ENCODE peak calls at places on chromosomes 16 and 17, in eight cellular contexts. Z is NCI-H345; L is GM18507; U is CD8-positive, alpha-beta memory T cell; X is activated T-cell treated with anti-CD3 and anti-CD28 coated beads for 24 hours; W is stimulated activated CD8-positive, alpha-beta memory T cell treated with anti-CD3 and anti-CD28 coated beads, Interleukin-12 subunit alpha, Interleukin-12 subunit beta, amount 100 ng/mL, for 4 hours; M is left lobe of liver; S is NCI-H1417. H is an unnamed sample.

GRCh38 chr16:10009691-10010090 is 172.5 kb downstream of the GRIN2A start:
- DNase-seq in Z (no peak), L (no peak), U (no peak), X (no peak), W (no peak), M (no peak), S (no peak), H (no peak)

GRCh38 chr17:82029990-82030469 is 1.4 kb upstream of the RAC3 start:
- DNase-seq in Z (no peak), L (no peak), U (no peak), X (no peak), W (no peak), M (no peak), S (no peak), H (no peak)

GRCh38 chr16:74709477-74709877 is 8.8 kb upstream of the MLKL start:
- DNase-seq in Z (peak), L (peak), U (peak), X (peak), W (peak), M (peak), S (peak), H (peak)

GRCh38 chr16:78321611-78322010 is 222.2 kb downstream of the WWOX start:
- DNase-seq in Z (peak), L (no peak), U (no peak), X (no peak), W (no peak), M (no peak), S (peak), H (peak)

GRCh38 chr17:47660064-47660492 is 10.4 kb downstream of the KPNB1 start:
- DNase-seq in Z (no peak), L (no peak), U (no peak), X (no peak), W (no peak), M (no peak), S (no peak), H (no peak)

GRCh38 chr16:69861276-69862030 is 89.7 kb upstream of the CLEC18A start:
- DNase-seq in Z (no peak), L (no peak), U (no peak), X (no peak), W (no peak), M (no peak), S (peak), H (no peak)

GRCh38 chr17:59378621-59379194 is 47.3 kb downstream of the YPEL2 start:
- DNase-seq in Z (no peak), L (no peak), U (no peak), X (no peak), W (no peak), M (no peak), S (no peak), H (no peak)

GRCh38 chr17:7380855-7381683 is at the start of gene TNK1:
- DNase-seq in Z (peak), L (no peak), U (no peak), X (no peak), W (no peak), M (peak), S (peak), H (no peak)

GRCh38 chr16:87854907-87855683 is 14.2 kb downstream of the SLC7A5 start:
- DNase-seq in Z (no peak), L (no peak), U (no peak), X (no peak), W (no peak), M (no peak), S (no peak), H (no peak)

GRCh38 chr17:36661047-36661666 is 59.8 kb downstream of the MRM1 start:
- DNase-seq in Z (peak), L (no peak), U (no peak), X (no peak), W (no peak), M (no peak), S (peak), H (no peak)

GRCh38 chr16:11251525-11252481 is 4.2 kb downstream of the SOCS1 start:
- DNase-seq in Z (no peak), L (no peak), U (peak), X (peak), W (peak), M (no peak), S (no peak), H (no peak)

GRCh38 chr16:30621765-30622164 is 11.6 kb upstream of the ZNF689 start:
- DNase-seq in Z (no peak), L (no peak), U (no peak), X (no peak), W (no peak), M (no peak), S (no peak), H (no peak)

GRCh38 chr17:5758651-5759050 is 174.3 kb upstream of the NLRP1 start:
- DNase-seq in Z (no peak), L (no peak), U (no peak), X (no peak), W (no peak), M (no peak), S (no peak), H (no peak)

GRCh38 chr16:88013091-88013609 is 61.9 kb downstream of the BANP start:
- DNase-seq in Z (no peak), L (no peak), U (peak), X (no peak), W (no peak), M (no peak), S (no peak), H (no peak)

GRCh38 chr17:14428640-14429029 is 127.8 kb downstream of the HS3ST3B1 start:
- DNase-seq in Z (no peak), L (no peak), U (peak), X (peak), W (no peak), M (no peak), S (no peak), H (no peak)

GRCh38 chr16:1530349-1530882 is 3.0 kb upstream of the TMEM204 start:
- DNase-seq in Z (no peak), L (no peak), U (no peak), X (no peak), W (no peak), M (no peak), S (no peak), H (no peak)

GRCh38 chr17:9984768-9985167 is 79.7 kb upstream of the RCVRN start:
- DNase-seq in Z (no peak), L (no peak), U (no peak), X (no peak), W (no peak), M (no peak), S (no peak), H (no peak)

GRCh38 chr16:89094252-89094901 is 725 bp downstream of the ACSF3 start:
- DNase-seq in Z (no peak), L (no peak), U (no peak), X (no peak), W (no peak), M (no peak), S (peak), H (no peak)

GRCh38 chr17:68103148-68103547 is 67.6 kb downstream of the KPNA2 start:
- DNase-seq in Z (no peak), L (no peak), U (no peak), X (no peak), W (no peak), M (no peak), S (peak), H (no peak)

GRCh38 chr16:85554791-85555548 is 58.2 kb upstream of the GSE1 start:
- DNase-seq in Z (no peak), L (no peak), U (peak), X (peak), W (peak), M (no peak), S (peak), H (no peak)

GRCh38 chr17:57370051-57370581 is 113.8 kb downstream of the MSI2 start:
- DNase-seq in Z (no peak), L (no peak), U (no peak), X (no peak), W (no peak), M (no peak), S (peak), H (no peak)